ENCODE peak calls at places on chromosomes 2 and 18, in ten cellular contexts. A is CD4-positive, alpha-beta memory T cell; O is H4; K is AG10803; N is activated gamma-delta T cell treated with Interleukin-2 at 50 U/mL for 16 hours; P is bronchial epithelial cell; B is cortex of kidney; G is aorta; D is pancreas; W is iris pigment epithelial cell. R is an unnamed sample.

GRCh38 chr18:61852496-61852895 is 40.3 kb downstream of the RNF152 start:
- DNase-seq in D (no peak), P (peak), B (no peak), K (no peak), N (no peak), O (no peak), G (no peak), A (no peak), W (no peak), R (no peak)

GRCh38 chr2:102289129-102289528 is 22.2 kb upstream of the IL1RL1 start:
- DNase-seq in K (no peak), W (peak), D (no peak), A (no peak), G (no peak), N (no peak), O (no peak), P (no peak), B (no peak), R (no peak)

GRCh38 chr18:73691118-73691517 is 456.5 kb downstream of the FBXO15 start:
- DNase-seq in O (peak), W (peak), A (no peak), G (no peak), K (peak), N (no peak), P (peak), D (no peak), B (no peak), R (no peak)

GRCh38 chr18:50038448-50038847 is 156.5 kb downstream of the MYO5B start:
- DNase-seq in O (peak), A (no peak), W (peak), P (peak), G (no peak), K (no peak), D (no peak), N (no peak), B (no peak), R (no peak)

GRCh38 chr18:46211816-46212215 is 107.6 kb downstream of the HAUS1 start:
- DNase-seq in N (no peak), D (no peak), G (no peak), B (no peak), P (peak), A (peak), K (no peak), O (no peak), W (peak), R (no peak)

GRCh38 chr2:42510191-42510929 is 16.6 kb upstream of the KCNG3 start:
- DNase-seq in N (no peak), W (peak), B (no peak), K (no peak), A (no peak), P (no peak), D (no peak), G (no peak), O (no peak), R (no peak)

GRCh38 chr2:201167546-201167945 is 15.4 kb upstream of the CASP10 start:
- DNase-seq in W (no peak), N (no peak), P (no peak), G (no peak), K (no peak), D (no peak), A (no peak), B (no peak), O (no peak), R (no peak)

GRCh38 chr2:162297925-162298552 is 20.4 kb downstream of the IFIH1 start:
- DNase-seq in W (peak), G (no peak), B (no peak), A (peak), O (peak), D (peak), N (peak), P (peak), K (peak), R (no peak)

GRCh38 chr18:49849331-49850217 is 36.2 kb upstream of the ACAA2 start:
- DNase-seq in P (peak), D (peak), G (no peak), A (no peak), K (peak), W (peak), N (no peak), B (no peak), O (peak), R (peak)

GRCh38 chr18:8448091-8448490 is 161.1 kb upstream of the RAB12 start:
- DNase-seq in D (no peak), K (no peak), B (no peak), G (no peak), A (no peak), W (no peak), P (peak), O (no peak), N (no peak), R (no peak)

GRCh38 chr18:52175406-52175805 is 164.6 kb upstream of the DCC start:
- DNase-seq in A (no peak), D (no peak), G (no peak), P (peak), B (no peak), W (no peak), O (no peak), N (no peak), K (no peak), R (no peak)

GRCh38 chr18:61569176-61569892 is 236.1 kb downstream of the CDH20 start:
- DNase-seq in P (peak), B (no peak), K (peak), A (no peak), O (peak), D (no peak), W (peak), G (peak), N (no peak), R (no peak)

GRCh38 chr2:192735467-192735866 is 540.7 kb upstream of the TMEFF2 start:
- DNase-seq in B (no peak), P (peak), N (no peak), D (no peak), K (no peak), A (no peak), W (no peak), O (no peak), G (no peak), R (no peak)

GRCh38 chr2:210584834-210585233 is 28.4 kb downstream of the CPS1 start:
- DNase-seq in P (peak), A (no peak), O (no peak), D (no peak), N (no peak), W (peak), G (no peak), B (no peak), K (no peak), R (no peak)

GRCh38 chr2:169361706-169362345 is 508 bp downstream of the LRP2 start:
- DNase-seq in B (no peak), G (no peak), P (no peak), D (peak), K (no peak), O (no peak), A (no peak), N (no peak), W (no peak), R (no peak)

GRCh38 chr18:47250415-47251046 is 929 bp downstream of the SKOR2 start:
- DNase-seq in K (no peak), N (no peak), P (no peak), D (no peak), B (no peak), G (no peak), A (no peak), W (no peak), O (no peak), R (no peak)

GRCh38 chr18:75167759-75168211 is 41.2 kb downstream of the PTGR3 start:
- DNase-seq in B (no peak), W (no peak), P (no peak), O (no peak), K (no peak), N (no peak), D (no peak), G (no peak), A (no peak), R (no peak)

GRCh38 chr2:34031097-34031496 is 432.0 kb upstream of the FAM98A start:
- DNase-seq in N (no peak), P (no peak), K (no peak), G (no peak), W (no peak), O (peak), A (no peak), D (no peak), B (no peak), R (no peak)

GRCh38 chr2:181239400-181239799 is 217.8 kb upstream of the ITGA4 start:
- DNase-seq in W (peak), N (no peak), P (peak), D (no peak), G (no peak), A (peak), B (no peak), O (peak), K (no peak), R (no peak)

GRCh38 chr2:65481961-65482360 is 49.6 kb upstream of the SPRED2 start:
- DNase-seq in A (no peak), D (no peak), N (no peak), K (no peak), W (no peak), G (no peak), O (no peak), B (no peak), P (no peak), R (no peak)

GRCh38 chr2:215486973-215487372 is 51.1 kb upstream of the FN1 start:
- DNase-seq in P (peak), A (no peak), B (no peak), W (peak), N (no peak), G (no peak), K (peak), D (no peak), O (no peak), R (no peak)

GRCh38 chr2:31992934-31993333 is 17.9 kb downstream of the MEMO1 start:
- DNase-seq in O (no peak), N (no peak), B (no peak), D (no peak), P (no peak), A (no peak), G (no peak), W (no peak), K (no peak), R (no peak)

GRCh38 chr2:149658553-149658952 is 71.0 kb upstream of the MMADHC start:
- DNase-seq in N (no peak), O (no peak), G (no peak), B (no peak), A (no peak), W (no peak), D (no peak), K (no peak), P (no peak), R (no peak)

GRCh38 chr18:76801567-76802505 is 20.5 kb upstream of the ZNF236 start:
- DNase-seq in W (peak), A (peak), K (peak), P (no peak), B (no peak), O (peak), D (peak), G (peak), N (peak), R (no peak)

GRCh38 chr18:74380916-74381315 is 65.3 kb downstream of the C18orf63 start:
- DNase-seq in A (no peak), W (no peak), K (no peak), B (no peak), O (no peak), N (no peak), G (no peak), P (no peak), D (no peak), R (no peak)

GRCh38 chr2:173355866-173356508 is 1.3 kb downstream of the CDCA7 start:
- DNase-seq in N (no peak), K (no peak), D (no peak), A (peak), G (no peak), W (peak), P (peak), B (no peak), O (no peak), R (no peak)

GRCh38 chr18:31679133-31679731 is 5.1 kb downstream of the B4GALT6 start:
- DNase-seq in A (no peak), N (no peak), W (peak), D (no peak), P (peak), B (no peak), G (no peak), K (peak), O (peak), R (no peak)

GRCh38 chr18:8538935-8539334 is 70.3 kb upstream of the RAB12 start:
- DNase-seq in K (no peak), A (no peak), O (no peak), D (no peak), W (no peak), G (no peak), B (no peak), P (no peak), N (no peak), R (no peak)

GRCh38 chr2:46082531-46083485 is 214.4 kb upstream of the EPAS1 start:
- DNase-seq in N (no peak), W (peak), P (no peak), D (no peak), B (no peak), G (peak), K (peak), O (peak), A (no peak), R (no peak)

GRCh38 chr2:44707945-44708645 is 233.4 kb upstream of the SIX3 start:
- DNase-seq in P (peak), N (no peak), A (no peak), K (no peak), O (no peak), D (no peak), G (no peak), B (no peak), W (no peak), R (no peak)

GRCh38 chr18:10965104-10965503 is 184.3 kb downstream of the PIEZO2 start:
- DNase-seq in N (no peak), W (no peak), G (no peak), D (no peak), K (peak), A (no peak), P (no peak), B (no peak), O (no peak), R (no peak)

GRCh38 chr2:171383141-171383540 is 50.6 kb downstream of the METTL8 start:
- DNase-seq in N (no peak), A (no peak), W (peak), O (no peak), G (no peak), K (no peak), D (no peak), B (no peak), P (peak), R (no peak)

GRCh38 chr2:8684421-8684884 is 2.6 kb downstream of the ID2 start:
- DNase-seq in B (no peak), W (no peak), O (no peak), K (peak), N (peak), P (no peak), D (no peak), A (peak), G (no peak), R (no peak)